ENCODE peak calls at places on chromosomes 11 and 22, in four cellular contexts. E is WTC11, Y is HepG2, J is K562. I is an unnamed sample.

GRCh38 chr11:79174045-79175008 is 266.5 kb downstream of the TENM4 start:
- DNase-seq in E (peak), Y (no peak), J (no peak), I (no peak)

GRCh38 chr11:74011360-74012071 is 2.6 kb upstream of the UCP3 start:
- DNase-seq in E (no peak), Y (no peak), J (peak), I (no peak)

GRCh38 chr22:45240810-45241631 is at the start of gene KIAA0930:
- DNase-seq in E (peak), Y (peak), J (peak), I (peak)

GRCh38 chr11:120133216-120134105 is 4.5 kb downstream of the TRIM29 start:
- DNase-seq in E (no peak), Y (no peak), J (no peak), I (peak)

GRCh38 chr11:31757245-31757835 is 53.8 kb downstream of the PAX6 start:
- DNase-seq in E (no peak), Y (no peak), J (no peak), I (no peak)

GRCh38 chr11:130464289-130464812 is 15.9 kb downstream of the ADAMTS15 start:
- DNase-seq in E (no peak), Y (no peak), J (no peak), I (no peak)

GRCh38 chr11:36292311-36292722 is 3.1 kb upstream of the COMMD9 start:
- DNase-seq in E (no peak), Y (no peak), J (peak), I (peak)

GRCh38 chr11:114262681-114263509 is 33.3 kb upstream of the NNMT start:
- DNase-seq in E (peak), Y (peak), J (peak), I (peak)

GRCh38 chr22:50640857-50641647 is 13.1 kb upstream of the ARSA start:
- DNase-seq in E (no peak), Y (no peak), J (no peak), I (no peak)

GRCh38 chr11:93844568-93844967 is 5.8 kb downstream of the VSTM5 start:
- DNase-seq in E (no peak), Y (no peak), J (no peak), I (no peak)

GRCh38 chr11:86669424-86669823 is 3.0 kb downstream of the ME3 start:
- DNase-seq in E (no peak), Y (no peak), J (no peak), I (no peak)

GRCh38 chr11:86673055-86673843 is 833 bp upstream of the ME3 start:
- DNase-seq in E (no peak), Y (no peak), J (no peak), I (no peak)

GRCh38 chr11:86672007-86672621 is at the start of gene ME3:
- DNase-seq in E (peak), Y (no peak), J (no peak), I (peak)

GRCh38 chr11:86670179-86670578 is 2.2 kb downstream of the ME3 start:
- DNase-seq in E (no peak), Y (no peak), J (no peak), I (no peak)

DNA sequence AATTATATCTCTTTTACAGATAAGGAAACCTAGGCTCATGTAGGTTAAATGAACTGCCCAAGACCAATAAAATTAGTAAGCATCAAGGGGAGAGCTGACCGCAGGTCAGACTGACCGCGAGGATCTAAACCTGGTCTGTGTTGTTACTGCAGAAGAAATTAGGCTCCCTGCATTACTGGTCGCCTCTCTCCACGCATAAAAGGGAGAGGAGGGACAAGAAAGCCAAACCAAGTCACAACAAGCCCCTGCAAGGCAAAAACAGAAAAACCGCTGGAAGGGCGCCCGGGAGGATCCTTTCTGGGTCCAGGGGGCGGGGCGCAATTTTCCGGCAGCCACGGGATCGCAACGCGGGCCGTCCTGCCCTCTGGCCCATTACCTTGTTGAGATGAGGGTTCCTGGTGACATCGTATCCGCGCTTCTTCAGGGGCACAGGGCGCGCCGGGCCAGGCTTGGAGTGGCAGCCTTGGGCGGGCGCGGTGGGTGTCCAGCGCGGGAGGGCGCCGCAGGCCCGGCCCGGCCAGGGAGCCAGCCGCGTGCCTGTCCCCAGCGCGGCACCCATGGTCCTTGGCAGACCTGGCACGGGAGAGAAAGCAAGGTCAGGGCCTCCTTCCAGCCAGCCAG is 920 bp downstream of the ME3 start:
- DNase-seq in E (peak), Y (no peak), J (no peak), I (no peak)
- TF ChIP-seq FOXJ3 in E (no peak), Y (no peak), J (no peak), I (no peak)

GRCh38 chr22:49238181-49239141 is 589.2 kb downstream of the BRD1 start:
- DNase-seq in E (no peak), Y (no peak), J (no peak), I (no peak)
- TF ChIP-seq FOXJ3 in E (no peak), Y (no peak), J (no peak), I (no peak)

GRCh38 chr11:117197516-117198456 is 1.4 kb upstream of the TAGLN start:
- DNase-seq in E (peak), Y (no peak), J (peak), I (peak)
- TF ChIP-seq FOXJ3 in E (no peak), Y (no peak), J (no peak), I (no peak)

DNA sequence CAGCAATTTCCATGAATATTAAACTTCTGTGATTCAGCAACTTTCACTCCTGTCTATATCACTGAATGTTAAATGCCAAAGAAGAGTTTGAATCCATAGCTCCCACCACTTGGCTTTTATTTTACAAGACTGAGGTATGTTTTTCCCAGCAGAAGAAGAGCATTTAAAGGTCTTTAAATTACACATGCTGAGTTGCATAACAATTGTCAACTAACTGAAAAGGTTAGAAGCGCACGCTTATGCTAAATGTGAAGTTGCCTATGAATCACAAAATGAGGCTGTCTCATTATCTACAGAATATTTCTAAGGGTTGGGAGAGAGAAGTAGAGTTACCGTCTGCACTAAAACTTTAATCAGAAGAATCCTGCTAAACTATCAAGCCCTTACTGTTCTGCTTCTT is 1086.3 kb downstream of the FAM181B start:
- DNase-seq in E (no peak), Y (no peak), J (no peak), I (no peak)
- TF ChIP-seq FOXJ3 in E (no peak), Y (no peak), J (no peak), I (no peak)

GRCh38 chr11:15824060-15824459 is 532.3 kb downstream of the SOX6 start:
- DNase-seq in E (no peak), Y (no peak), J (no peak), I (no peak)

GRCh38 chr11:15828241-15828903 is 528.0 kb downstream of the SOX6 start:
- DNase-seq in E (no peak), Y (no peak), J (no peak), I (no peak)

GRCh38 chr11:15829312-15829711 is 527.0 kb downstream of the SOX6 start:
- DNase-seq in E (no peak), Y (no peak), J (no peak), I (no peak)

GRCh38 chr11:15826008-15826650 is 530.2 kb downstream of the SOX6 start:
- DNase-seq in E (no peak), Y (no peak), J (no peak), I (no peak)

DNA sequence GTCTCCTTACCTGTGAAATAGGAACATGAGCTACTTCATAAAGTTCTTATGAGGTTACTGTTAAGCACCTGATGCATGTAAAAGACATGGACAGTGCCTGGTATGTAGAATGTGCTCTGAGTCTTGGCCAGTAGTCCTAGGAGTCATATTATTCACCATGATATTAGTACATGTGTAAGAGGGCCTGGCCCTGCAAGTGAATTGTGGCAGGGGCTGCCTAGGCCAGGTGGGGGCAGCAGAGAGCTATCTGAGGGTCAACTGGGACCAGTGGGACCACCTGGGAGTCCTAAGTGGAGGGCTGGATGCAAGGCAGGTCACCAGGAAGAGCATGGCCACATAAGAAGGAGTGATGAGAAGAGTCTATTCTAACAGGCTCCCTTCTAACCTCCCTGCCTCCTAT is 529.5 kb downstream of the SOX6 start:
- DNase-seq in E (peak), Y (no peak), J (peak), I (peak)
- TF ChIP-seq FOXJ3 in E (no peak), Y (no peak), J (no peak), I (no peak)

GRCh38 chr11:134676516-134677287 is 264.7 kb upstream of the B3GAT1 start:
- DNase-seq in E (no peak), Y (no peak), J (no peak), I (no peak)
- TF ChIP-seq FOXJ3 in E (no peak), Y (no peak), J (no peak), I (no peak)

DNA sequence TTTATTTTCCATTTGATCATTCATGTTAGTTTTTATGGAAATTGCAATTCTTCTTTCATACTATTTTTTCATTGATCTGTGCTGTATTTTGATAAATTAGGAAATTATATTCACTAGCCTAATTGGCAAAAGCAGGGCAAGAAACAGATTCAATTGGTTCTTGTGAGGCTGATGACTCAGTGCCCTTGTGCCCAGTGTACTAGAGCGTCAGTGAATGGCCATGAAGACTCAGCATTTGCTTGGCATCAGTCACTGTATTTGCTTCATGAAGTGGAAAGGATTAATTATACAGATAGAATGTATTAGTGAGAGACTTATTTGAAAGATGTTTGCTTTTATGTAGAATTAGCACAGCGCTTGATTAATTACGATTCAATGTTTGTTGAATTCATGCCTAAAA is 31.8 kb downstream of the MRGPRX1 start:
- DNase-seq in E (no peak), Y (no peak), J (no peak), I (no peak)
- TF ChIP-seq FOXJ3 in E (no peak), Y (no peak), J (no peak), I (no peak)

GRCh38 chr11:103051158-103051801 is 40.7 kb downstream of the DCUN1D5 start:
- DNase-seq in E (no peak), Y (no peak), J (no peak), I (no peak)
- TF ChIP-seq FOXJ3 in E (no peak), Y (no peak), J (no peak), I (no peak)

DNA sequence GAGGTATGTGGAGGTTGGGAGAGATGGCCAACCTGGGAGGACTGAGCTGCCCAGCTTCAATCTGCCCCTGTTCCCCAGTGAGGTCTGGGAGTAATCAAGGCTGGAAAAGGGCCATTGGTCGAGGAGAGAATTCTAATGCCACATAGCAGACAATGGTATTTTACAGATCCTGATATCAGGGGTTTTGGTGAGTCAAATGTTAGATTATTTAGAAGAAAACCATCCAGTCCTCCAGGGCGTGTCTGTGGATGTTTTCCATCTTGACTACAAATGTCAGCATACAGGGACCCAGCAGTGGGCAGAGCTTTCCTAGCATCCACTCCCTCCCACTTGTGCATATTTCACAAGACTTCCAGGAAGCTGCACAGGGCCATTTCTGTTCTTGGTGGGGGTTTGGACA is 107.9 kb downstream of the SCN3B start:
- DNase-seq in E (no peak), Y (no peak), J (no peak), I (no peak)
- TF ChIP-seq FOXJ3 in E (no peak), Y (no peak), J (no peak), I (no peak)

GRCh38 chr11:17853280-17853679 is 118.7 kb downstream of the KCNC1 start:
- DNase-seq in E (no peak), Y (no peak), J (no peak), I (no peak)
- TF ChIP-seq FOXJ3 in E (no peak), Y (no peak), J (no peak), I (no peak)

I was measured in SK-N-SH.